ENCODE peak calls at places on chromosome 6, in eight cellular contexts. F is left ventricle myocardium inferior, Y is mesenchymal stem cell, P is heart right ventricle, V is fibroblast of lung, C is breast epithelium, A is neural progenitor cell, J is suprapubic skin. R is an unnamed sample. For H3K4me1, the result is how much of the 10 kb centered on the place peaks cover.

GRCh38 chr6:31114970-31115849 is 610 bp downstream of the PSORS1C1 start:
- DNase-seq in F (no peak), Y (peak), P (no peak), V (peak), C (no peak), A (no peak), J (no peak), R (no peak)

GRCh38 chr6:14129572-14129971 is 12.0 kb downstream of the CD83 start:
- DNase-seq in F (peak), Y (peak), P (peak), V (peak), C (no peak), A (peak), J (no peak), R (peak)

GRCh38 chr6:31665501-31666336 is at the start of gene CSNK2B:
- DNase-seq in F (peak), Y (peak), P (peak), V (peak), C (peak), A (peak), J (peak), R (peak)

GRCh38 chr6:30518505-30518850 is 29.2 kb downstream of the HLA-E start:
- DNase-seq in F (no peak), Y (no peak), P (no peak), V (no peak), C (no peak), A (no peak), J (no peak), R (peak)

GRCh38 chr6:87066449-87067288 is 28.2 kb downstream of the CGA start:
- DNase-seq in F (no peak), Y (peak), P (no peak), V (peak), C (no peak), A (peak), J (no peak), R (peak)

GRCh38 chr6:39465539-39465938 is 143.0 kb upstream of the KCNK16 start:
- DNase-seq in F (no peak), Y (no peak), P (no peak), V (no peak), C (no peak), A (no peak), J (no peak), R (no peak)

GRCh38 chr6:127117979-127118504 is 429 bp upstream of the RSPO3 start:
- DNase-seq in F (no peak), Y (peak), P (no peak), V (peak), C (no peak), A (peak), J (peak), R (peak)

GRCh38 chr6:6811151-6812002 is 222.9 kb downstream of the LY86 start:
- DNase-seq in F (no peak), Y (peak), P (no peak), V (peak), C (peak), A (peak), J (no peak), R (peak)

GRCh38 chr6:152112503-152113261 is 305.2 kb downstream of the ESR1 start:
- DNase-seq in F (peak), Y (no peak), P (peak), V (no peak), C (peak), A (no peak), J (no peak), R (no peak)

GRCh38 chr6:85672623-85673022 is 29.9 kb upstream of the SYNCRIP start:
- DNase-seq in F (no peak), Y (no peak), P (no peak), V (no peak), C (no peak), A (no peak), J (no peak), R (no peak)

GRCh38 chr6:46998436-46999017 is 43.6 kb downstream of the ADGRF1 start:
- DNase-seq in F (no peak), Y (no peak), P (no peak), V (no peak), C (no peak), A (no peak), J (no peak), R (no peak)

GRCh38 chr6:25311251-25311910 is 32.2 kb downstream of the CARMIL1 start:
- DNase-seq in F (no peak), Y (peak), P (no peak), V (peak), C (no peak), A (peak), J (no peak), R (no peak)

GRCh38 chr6:108621117-108621516 is 60.4 kb downstream of the FOXO3 start:
- DNase-seq in F (no peak), Y (peak), P (no peak), V (peak), C (no peak), A (no peak), J (no peak), R (no peak)

GRCh38 chr6:74717591-74717990 is 488.3 kb downstream of the COL12A1 start:
- DNase-seq in F (no peak), Y (no peak), P (no peak), V (no peak), C (no peak), A (no peak), J (no peak), R (no peak)

GRCh38 chr6:43629104-43629504 is at the start of gene GTPBP2:
- DNase-seq in F (peak), Y (peak), P (peak), V (peak), C (peak), A (peak), J (peak), R (peak)

GRCh38 chr6:2731281-2731909 is 19.3 kb downstream of the MYLK4 start:
- DNase-seq in F (no peak), Y (no peak), P (no peak), V (no peak), C (no peak), A (no peak), J (no peak), R (no peak)

GRCh38 chr6:82750570-82750969 is 315.1 kb downstream of the UBE3D start:
- DNase-seq in F (no peak), Y (no peak), P (no peak), V (peak), C (no peak), A (no peak), J (no peak), R (no peak)

GRCh38 chr6:109434456-109434855 is 6.0 kb downstream of the PPIL6 start:
- DNase-seq in F (no peak), Y (peak), P (no peak), V (peak), C (no peak), A (no peak), J (no peak), R (no peak)

GRCh38 chr6:133225560-133225959 is 15.6 kb upstream of the EYA4 start:
- DNase-seq in F (no peak), Y (no peak), P (no peak), V (no peak), C (no peak), A (no peak), J (no peak), R (no peak)

GRCh38 chr6:73566954-73567591 is 46.2 kb upstream of the EEF1A1 start:
- DNase-seq in F (peak), Y (peak), P (peak), V (peak), C (no peak), A (no peak), J (peak), R (no peak)

GRCh38 chr6:148716811-148717210 is 30.0 kb upstream of the UST start:
- DNase-seq in F (no peak), Y (no peak), P (no peak), V (peak), C (no peak), A (no peak), J (no peak), R (no peak)

GRCh38 chr6:82870582-82871172 is 195.0 kb downstream of the UBE3D start:
- DNase-seq in F (no peak), Y (no peak), P (no peak), V (no peak), C (no peak), A (no peak), J (no peak), R (no peak)

GRCh38 chr6:88548891-88549505 is 382.9 kb upstream of the CNR1 start:
- DNase-seq in F (no peak), Y (no peak), P (no peak), V (no peak), C (no peak), A (no peak), J (no peak), R (no peak)

GRCh38 chr6:77290798-77291197 is 172.5 kb downstream of the HTR1B start:
- DNase-seq in F (no peak), Y (no peak), P (no peak), V (no peak), C (no peak), A (no peak), J (no peak), R (no peak)

GRCh38 chr6:33846226-33846625 is 42.4 kb upstream of the MLN start:
- DNase-seq in F (no peak), Y (no peak), P (no peak), V (no peak), C (no peak), A (no peak), J (no peak), R (no peak)

DNA sequence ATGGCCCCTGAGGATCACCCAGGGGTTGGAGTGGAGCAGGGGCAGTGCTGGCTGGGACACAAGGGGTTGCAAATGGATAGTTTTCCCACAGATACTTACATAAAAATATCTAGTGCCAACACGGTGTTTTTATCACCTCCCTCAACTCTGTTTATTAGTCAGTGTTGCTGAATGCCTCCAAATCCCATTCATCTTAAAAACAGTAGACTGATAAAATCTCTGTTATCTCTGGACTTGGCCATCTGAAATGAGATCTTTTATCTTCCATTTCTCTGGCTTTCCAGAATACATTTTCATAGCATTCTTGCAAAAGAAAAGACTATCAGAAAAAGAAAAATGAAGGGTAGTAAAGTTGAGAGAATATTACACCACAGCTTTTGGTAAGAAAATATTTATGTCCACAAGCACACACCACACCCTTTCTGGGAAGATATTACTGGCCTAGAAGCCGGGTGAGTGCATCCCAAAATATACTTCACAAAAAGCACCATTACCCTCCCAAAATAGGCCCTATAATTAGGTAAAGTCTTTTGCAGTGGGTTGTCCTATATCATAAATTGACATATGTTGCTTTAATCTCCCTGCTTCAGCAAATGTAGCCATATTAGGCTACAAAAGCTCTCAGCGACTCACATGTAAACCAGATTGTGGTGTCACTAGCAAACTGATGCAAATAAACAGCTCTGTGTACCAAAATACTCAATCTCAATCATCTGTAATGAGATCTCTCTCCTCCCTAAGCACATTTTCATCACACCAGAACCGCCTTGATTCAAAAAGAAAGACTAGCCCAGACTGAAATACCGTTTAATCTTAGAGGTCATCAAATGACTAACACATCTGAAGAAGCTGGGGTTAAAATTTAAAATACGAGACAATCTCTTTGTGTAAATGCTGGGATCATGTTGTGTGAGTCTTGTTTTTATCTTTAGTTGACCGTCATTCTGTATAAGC is 96.7 kb downstream of the FYN start:
- DNase-seq in F (no peak), Y (peak), P (no peak), V (peak), C (no peak), A (no peak), J (no peak), R (no peak)
- H3K4me1 ChIP-seq in F (half or more), Y (under half), P (half or more), V (under half), C (under half), A (under half), J (under half), R (under half)

GRCh38 chr6:111843347-111844147 is 29.7 kb downstream of the FYN start:
- DNase-seq in F (no peak), Y (no peak), P (no peak), V (no peak), C (no peak), A (no peak), J (no peak), R (peak)
- H3K4me1 ChIP-seq in F (half or more), Y (under half), P (half or more), V (under half), C (under half), A (half or more), J (under half), R (under half)

DNA sequence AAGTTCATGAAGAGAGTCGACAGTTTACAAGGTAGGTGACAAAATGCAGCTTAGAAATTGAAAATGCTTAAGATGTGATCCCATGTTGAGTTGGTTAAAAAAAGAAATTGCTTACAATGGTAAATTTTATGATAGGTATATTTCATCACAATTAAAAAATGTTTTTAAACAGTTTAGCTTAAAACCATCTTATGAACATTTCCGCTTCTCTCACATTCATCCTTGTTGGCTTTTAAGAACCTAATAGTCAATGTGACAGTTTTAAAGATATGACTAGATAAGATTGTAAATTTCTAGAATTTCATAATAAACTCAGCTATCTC is 36.1 kb upstream of the LTV1 start:
- DNase-seq in F (no peak), Y (no peak), P (no peak), V (no peak), C (no peak), A (no peak), J (no peak), R (no peak)
- H3K4me1 ChIP-seq in F (under half), Y (under half), P (under half), V (under half), C (under half), A (under half), J (under half), R (under half)

GRCh38 chr6:37313698-37314097 is 40.1 kb upstream of the RNF8 start:
- DNase-seq in F (no peak), Y (no peak), P (no peak), V (no peak), C (no peak), A (no peak), J (no peak), R (no peak)

GRCh38 chr6:37316071-37316470 is 37.7 kb upstream of the RNF8 start:
- DNase-seq in F (no peak), Y (no peak), P (no peak), V (no peak), C (no peak), A (no peak), J (no peak), R (no peak)

GRCh38 chr6:37314117-37314802 is 39.5 kb upstream of the RNF8 start:
- DNase-seq in F (no peak), Y (no peak), P (no peak), V (no peak), C (no peak), A (no peak), J (no peak), R (no peak)

GRCh38 chr6:37317312-37318038 is 36.3 kb upstream of the RNF8 start:
- DNase-seq in F (no peak), Y (no peak), P (no peak), V (no peak), C (no peak), A (no peak), J (no peak), R (no peak)

DNA sequence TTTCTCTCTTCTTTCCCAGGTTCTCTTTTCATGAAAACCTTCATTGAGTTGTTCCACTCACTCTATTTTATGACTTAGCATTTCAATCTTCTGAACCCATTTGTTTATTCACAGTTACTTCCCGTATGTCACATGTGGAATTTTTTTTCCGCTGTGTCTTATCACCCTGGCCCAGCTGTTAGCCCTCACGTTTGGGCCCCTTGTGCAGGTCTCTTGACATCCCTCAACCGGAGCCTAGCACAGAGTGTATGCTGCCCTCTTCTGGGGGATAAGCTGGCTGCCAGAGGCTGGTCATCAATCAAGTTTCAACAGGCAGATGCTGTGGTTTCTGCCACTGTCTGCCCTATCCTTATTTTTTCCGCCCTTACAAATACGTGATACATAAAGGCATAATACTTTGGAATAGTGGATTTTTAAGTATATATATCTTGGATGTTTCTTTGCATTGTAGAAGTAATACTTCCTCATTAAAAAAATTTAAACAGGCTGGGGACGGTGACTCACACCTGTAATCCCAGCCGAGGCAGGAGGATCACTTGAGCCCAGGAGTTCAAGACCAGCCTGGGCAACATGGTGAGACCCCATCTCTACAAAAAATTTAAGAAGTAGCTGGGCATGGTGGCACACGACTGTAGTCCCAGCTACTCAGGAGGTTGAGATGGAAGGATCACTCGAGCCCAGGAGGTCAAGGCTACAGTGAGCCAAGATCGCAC is 38.8 kb upstream of the RNF8 start:
- DNase-seq in F (no peak), Y (peak), P (no peak), V (peak), C (no peak), A (peak), J (no peak), R (peak)
- H3K4me1 ChIP-seq in F (under half), Y (under half), P (under half), V (under half), C (under half), A (under half), J (under half), R (under half)

DNA sequence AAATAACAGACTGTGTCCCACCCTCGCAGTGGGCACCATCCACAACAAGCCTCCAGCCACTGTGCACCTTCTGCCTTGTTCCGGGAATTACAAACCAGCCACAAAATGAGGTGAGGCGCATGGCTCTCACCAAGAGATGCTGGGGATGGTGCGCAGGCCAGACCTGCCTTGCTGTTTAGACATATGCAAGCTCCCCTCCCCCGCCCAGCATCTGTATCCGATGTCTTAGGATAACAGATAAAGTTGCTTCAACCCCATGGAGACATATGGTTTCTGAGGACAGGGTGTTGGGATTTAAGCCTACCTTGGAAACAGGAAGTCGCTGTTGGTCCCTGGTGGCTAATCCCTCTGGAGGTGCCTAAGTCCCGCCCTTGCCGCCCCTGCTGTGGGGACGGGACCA is 50.4 kb upstream of the MPC1 start:
- DNase-seq in F (no peak), Y (no peak), P (no peak), V (no peak), C (no peak), A (no peak), J (no peak), R (no peak)
- H3K4me1 ChIP-seq in F (under half), Y (under half), P (under half), V (under half), C (under half), A (under half), J (under half), R (under half)

DNA sequence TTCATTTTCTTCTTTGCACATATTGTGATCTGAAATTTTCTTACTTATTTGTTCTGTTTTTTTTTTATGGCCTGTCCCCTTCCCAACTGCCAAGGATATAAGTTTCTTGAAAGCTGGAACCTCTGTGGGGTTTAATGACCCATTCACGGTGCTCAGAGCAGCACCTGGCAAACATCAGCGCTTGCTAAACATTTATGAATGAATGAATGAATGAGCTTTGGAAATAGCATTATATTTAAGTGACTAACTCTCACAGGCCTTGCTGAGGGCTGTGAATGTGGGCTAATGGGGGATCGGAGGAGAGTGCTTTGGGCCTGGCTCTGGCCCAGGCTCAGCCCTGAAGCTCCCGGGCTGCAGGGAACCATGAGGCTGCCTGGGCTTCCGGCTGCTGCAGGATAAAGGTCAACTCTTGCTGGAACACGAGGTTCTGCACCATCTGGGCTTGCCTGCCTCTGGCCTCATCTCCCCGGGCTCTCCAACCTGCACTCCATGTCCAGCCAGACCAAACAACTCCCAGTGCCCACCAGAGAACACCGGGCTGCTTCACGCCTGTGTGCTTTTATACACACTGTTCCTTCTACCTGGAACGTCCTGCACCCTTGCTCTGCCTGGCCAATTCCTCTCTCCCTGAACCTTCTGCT is 14.6 kb upstream of the ARMC12 start:
- DNase-seq in F (peak), Y (no peak), P (peak), V (peak), C (no peak), A (no peak), J (no peak), R (peak)
- H3K4me1 ChIP-seq in F (half or more), Y (under half), P (half or more), V (under half), C (under half), A (half or more), J (half or more), R (half or more)

R was measured in testis.